ENCODE peak calls at places on chromosomes 16 and 17, in five cellular contexts. S is H1, E is K562, Q is HepG2, J is GM12891. V is an unnamed sample.
A peak's percentile ranks its signal among the peaks of the same experiment; 100 is the strongest.

GRCh38 chr17:60154616-60155426 is 5.0 kb downstream of the CA4 start:
- DNase-seq in S (no peak), E (no peak), Q (no peak), J (no peak), V (no peak)

GRCh38 chr17:46024590-46024989 is 25.5 kb downstream of the STH start:
- DNase-seq in S (no peak), E (no peak), Q (no peak), J (no peak), V (no peak)

GRCh38 chr17:80712610-80713009 is 168.0 kb downstream of the RPTOR start:
- DNase-seq in S (no peak), E (no peak), Q (no peak), J (no peak), V (no peak)

GRCh38 chr17:52227926-52228325 is 69.4 kb upstream of the CA10 start:
- DNase-seq in S (no peak), E (no peak), Q (no peak), J (no peak), V (no peak)

GRCh38 chr17:18951941-18952842 is at the start of gene SLC5A10:
- DNase-seq in S (no peak), E (no peak), Q (peak; percentile 51), J (no peak), V (peak; percentile 1)

GRCh38 chr16:71895679-71896385 is 501 bp downstream of the IST1 start:
- DNase-seq in S (no peak), E (peak; percentile 76), Q (no peak), J (no peak), V (no peak)

GRCh38 chr17:79927136-79927661 is 88.0 kb upstream of the CBX4 start:
- DNase-seq in S (no peak), E (no peak), Q (peak; percentile 66), J (no peak), V (no peak)

GRCh38 chr17:1561420-1562177 is 993 bp downstream of the PITPNA start:
- DNase-seq in S (no peak), E (peak; percentile 47), Q (no peak), J (peak; percentile 60), V (peak; percentile 62)

GRCh38 chr17:59074494-59074893 is 32.2 kb downstream of the TRIM37 start:
- DNase-seq in S (no peak), E (no peak), Q (no peak), J (no peak), V (no peak)

GRCh38 chr17:57104461-57105175 is 19.6 kb downstream of the AKAP1 start:
- DNase-seq in S (no peak), E (no peak), Q (no peak), J (no peak), V (no peak)

GRCh38 chr17:56510554-56511342 is 82.8 kb upstream of the NOG start:
- DNase-seq in S (no peak), E (peak; percentile 7), Q (no peak), J (no peak), V (no peak)

GRCh38 chr17:8144401-8145295 is 7.6 kb downstream of the PER1 start:
- DNase-seq in S (no peak), E (no peak), Q (no peak), J (no peak), V (no peak)

GRCh38 chr16:58399718-58400633 is 7.7 kb downstream of the GINS3 start:
- DNase-seq in S (no peak), E (no peak), Q (no peak), J (no peak), V (no peak)

GRCh38 chr17:75785016-75785769 is 587 bp downstream of the UNK start:
- DNase-seq in S (no peak), E (peak; percentile 89), Q (peak; percentile 87), J (no peak), V (no peak)

GRCh38 chr17:7479389-7480192 is at the start of gene ZBTB4:
- DNase-seq in S (no peak), E (peak; percentile 64), Q (peak; percentile 59), J (peak; percentile 68), V (peak; percentile 63)

GRCh38 chr16:89602273-89602951 is 11.0 kb upstream of the DPEP1 start:
- DNase-seq in S (no peak), E (peak; percentile 39), Q (no peak), J (no peak), V (no peak)

GRCh38 chr17:42027961-42028790 is 8.3 kb downstream of the NKIRAS2 start:
- DNase-seq in S (no peak), E (peak; percentile 51), Q (peak; percentile 79), J (no peak), V (no peak)

GRCh38 chr16:87978127-87978526 is 26.9 kb downstream of the BANP start:
- DNase-seq in S (no peak), E (no peak), Q (no peak), J (no peak), V (no peak)

GRCh38 chr16:15757630-15758251 is 99.1 kb downstream of the MYH11 start:
- DNase-seq in S (no peak), E (peak; percentile 58), Q (no peak), J (no peak), V (no peak)
- TF ChIP-seq TAF1 in S (no peak), E (no peak), Q (no peak), J (no peak), V (no peak)

DNA sequence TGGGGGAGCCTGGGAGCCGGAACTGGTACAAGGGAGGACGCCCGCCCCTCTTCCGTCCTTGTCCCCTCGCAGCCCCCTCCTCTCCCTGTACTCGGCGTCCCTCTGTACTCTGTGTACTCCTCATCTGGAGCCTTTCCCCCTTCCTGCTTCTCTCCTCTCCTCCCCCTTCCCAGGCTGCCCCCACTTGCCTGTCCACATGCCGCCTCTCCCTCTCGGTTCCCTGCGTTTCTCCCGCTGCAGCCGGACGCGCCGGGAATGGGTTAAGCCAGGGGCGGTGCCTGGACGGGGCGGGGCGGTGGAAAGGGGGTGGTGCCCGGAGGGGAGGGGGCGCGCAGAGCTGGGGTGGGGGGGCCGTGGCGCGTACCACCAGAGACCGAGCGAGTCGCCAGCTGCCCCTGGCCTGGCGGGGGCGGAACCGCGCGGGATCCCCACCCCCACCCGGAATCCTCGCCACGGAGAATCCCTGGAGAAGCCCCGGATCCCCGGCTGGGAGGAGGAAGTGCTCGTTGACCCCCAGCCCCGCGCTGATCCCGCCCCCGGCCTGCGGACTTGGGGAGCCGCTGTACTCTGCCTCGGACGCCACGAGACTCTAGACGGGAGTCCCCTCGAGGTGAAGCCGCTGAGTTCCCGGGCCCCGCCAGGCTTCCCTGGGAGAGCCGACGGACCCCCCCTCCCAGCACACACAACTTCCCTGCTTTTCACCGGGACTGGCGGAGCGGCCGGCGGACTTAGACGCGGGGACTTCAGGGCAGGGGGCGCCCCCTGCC is 22.5 kb downstream of the GJD3 start:
- DNase-seq in S (no peak), E (peak; percentile 79), Q (peak; percentile 64), J (no peak), V (no peak)
- TF ChIP-seq POLR2A in S (no peak), E (peak; percentile 75), Q (no peak), J (no peak), V (no peak)

DNA sequence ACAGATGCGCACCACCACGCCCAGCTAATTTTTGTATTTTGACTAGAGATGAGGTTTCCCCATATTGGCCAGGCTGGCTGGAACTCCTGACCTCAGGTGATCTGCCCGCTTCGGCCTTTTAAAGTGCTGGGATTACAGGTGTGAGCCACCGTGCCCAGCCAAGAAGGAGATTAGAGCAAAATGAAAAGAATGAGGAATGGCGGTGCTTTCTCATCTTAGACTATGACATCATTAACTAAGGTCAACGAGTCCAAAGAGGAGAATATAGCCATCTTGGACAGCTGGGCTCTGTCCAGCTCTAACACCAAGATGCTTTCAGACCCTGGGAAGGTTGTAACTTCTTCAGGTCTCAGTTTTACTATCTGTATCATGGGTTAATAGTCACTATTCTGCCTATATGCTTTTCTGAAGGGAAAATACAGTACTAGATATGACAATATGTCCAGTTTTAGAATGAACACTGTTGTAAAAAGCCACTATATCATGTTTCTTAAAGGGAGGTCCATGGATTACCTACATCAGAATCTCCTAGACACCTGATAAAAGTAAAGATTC is 76.7 kb downstream of the SLC39A11 start:
- DNase-seq in S (no peak), E (no peak), Q (no peak), J (no peak), V (no peak)
- TF ChIP-seq TAF1 in S (no peak), E (no peak), Q (no peak), J (no peak), V (no peak)

GRCh38 chr17:43212641-43213490 is 1.2 kb downstream of the TMEM106A start:
- DNase-seq in S (no peak), E (no peak), Q (no peak), J (no peak), V (no peak)

GRCh38 chr17:43213545-43213944 is 1.9 kb downstream of the TMEM106A start:
- DNase-seq in S (no peak), E (no peak), Q (no peak), J (no peak), V (no peak)

GRCh38 chr17:43210576-43210975 is 1.1 kb upstream of the TMEM106A start:
- DNase-seq in S (no peak), E (no peak), Q (no peak), J (no peak), V (no peak)

GRCh38 chr17:43211123-43211479 is 574 bp upstream of the TMEM106A start:
- DNase-seq in S (no peak), E (no peak), Q (no peak), J (no peak), V (no peak)

GRCh38 chr17:43211480-43212402 is at the start of gene TMEM106A:
- DNase-seq in S (peak; percentile 34), E (no peak), Q (peak; percentile 75), J (peak; percentile 84), V (peak; percentile 85)
- TF ChIP-seq POLR2A in S (peak; percentile 66), E (no peak), Q (peak; percentile 82), J (peak; percentile 85), V (peak; percentile 73)

GRCh38 chr16:30409125-30410060 is 2.0 kb downstream of the ZNF771 start:
- DNase-seq in S (peak; percentile 84), E (peak; percentile 85), Q (peak; percentile 90), J (peak; percentile 72), V (peak; percentile 82)
- TF ChIP-seq TAF1 in S (no peak), E (no peak), Q (no peak), J (no peak), V (no peak)

GRCh38 chr17:11901901-11902300 is 95.4 kb downstream of the ZNF18 start:
- DNase-seq in S (no peak), E (no peak), Q (no peak), J (no peak), V (no peak)

GRCh38 chr17:11898526-11899235 is 98.6 kb downstream of the ZNF18 start:
- DNase-seq in S (no peak), E (no peak), Q (no peak), J (no peak), V (no peak)

GRCh38 chr17:11900103-11900502 is 97.2 kb downstream of the ZNF18 start:
- DNase-seq in S (no peak), E (no peak), Q (no peak), J (no peak), V (no peak)

GRCh38 chr17:11900655-11901054 is 96.6 kb downstream of the ZNF18 start:
- DNase-seq in S (no peak), E (no peak), Q (no peak), J (no peak), V (no peak)

GRCh38 chr17:11899494-11899893 is 97.8 kb downstream of the ZNF18 start:
- DNase-seq in S (no peak), E (peak; percentile 12), Q (no peak), J (no peak), V (no peak)
- TF ChIP-seq POLR2A in S (no peak), E (no peak), Q (no peak), J (no peak), V (no peak)

DNA sequence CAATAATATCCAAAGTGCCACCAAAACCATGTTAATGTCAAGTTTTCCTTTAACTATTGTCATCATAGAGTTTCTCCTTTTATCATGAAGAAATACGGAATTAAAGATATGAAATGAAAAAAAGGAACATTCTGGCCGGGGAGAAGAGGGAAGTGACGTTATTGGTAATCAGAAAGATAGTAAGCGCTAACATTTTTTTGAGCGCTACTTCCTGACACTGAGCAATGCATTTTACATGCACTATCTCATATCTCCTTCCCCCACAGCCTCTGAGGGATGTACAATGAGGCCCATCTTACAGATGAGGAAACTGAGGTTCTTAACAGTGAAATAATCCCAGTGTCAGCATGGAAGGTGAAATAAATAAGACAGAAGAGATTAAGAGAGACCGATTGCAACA is 410.9 kb downstream of the SOX9 start:
- DNase-seq in S (no peak), E (no peak), Q (no peak), J (no peak), V (no peak)
- TF ChIP-seq TAF1 in S (no peak), E (no peak), Q (no peak), J (no peak), V (no peak)